ENCODE peak calls at places on chromosomes 7 and 10, in nine cellular contexts. V is right lobe of liver; S is ovary; U is thoracic aorta; C is astrocyte; B is uterus; P is HL-60; I is CD4-positive, CD25-positive, alpha-beta regulatory T cell; O is upper lobe of right lung. T is an unnamed sample.

GRCh38 chr10:60717852-60718251 is 60.4 kb upstream of the CDK1 start:
- DNase-seq in V (no peak), B (no peak), P (no peak), O (no peak), U (no peak), C (no peak), S (no peak), I (no peak), T (no peak)

GRCh38 chr7:149569025-149569725 is 71.6 kb upstream of the ZNF746 start:
- DNase-seq in B (no peak), V (no peak), S (no peak), O (no peak), P (no peak), C (peak), U (no peak), I (no peak), T (no peak)

GRCh38 chr7:43463401-43463980 is 119.4 kb upstream of the STK17A start:
- DNase-seq in I (no peak), C (no peak), P (no peak), B (no peak), V (no peak), S (no peak), O (no peak), U (no peak), T (no peak)

GRCh38 chr7:42883950-42884349 is 27.9 kb downstream of the C7orf25 start:
- DNase-seq in B (no peak), V (no peak), O (peak), I (no peak), S (no peak), C (peak), U (no peak), P (peak), T (no peak)

GRCh38 chr10:31483546-31483945 is 164.5 kb downstream of the ZEB1 start:
- DNase-seq in B (no peak), O (no peak), I (no peak), P (no peak), C (no peak), S (no peak), U (no peak), V (no peak), T (no peak)

GRCh38 chr10:35433851-35434426 is 97.6 kb downstream of the CCNY start:
- DNase-seq in P (no peak), S (no peak), C (peak), I (no peak), O (no peak), U (no peak), B (no peak), V (no peak), T (no peak)

GRCh38 chr10:95295031-95295755 is 4.4 kb upstream of the PDLIM1 start:
- DNase-seq in I (peak), U (no peak), B (no peak), V (peak), P (peak), O (peak), C (peak), S (no peak), T (no peak)

GRCh38 chr10:31031205-31031665 is 430 bp downstream of the ZNF438 start:
- DNase-seq in O (no peak), U (no peak), B (no peak), P (no peak), S (no peak), V (no peak), I (no peak), C (no peak), T (no peak)

GRCh38 chr7:75575488-75576112 is 83.5 kb downstream of the SPDYE5 start:
- DNase-seq in I (no peak), U (no peak), C (no peak), B (no peak), P (no peak), O (no peak), S (no peak), V (no peak), T (no peak)

GRCh38 chr7:36746347-36746746 is 22.1 kb upstream of the AOAH start:
- DNase-seq in O (no peak), V (peak), C (peak), B (no peak), P (peak), S (no peak), I (no peak), U (no peak), T (no peak)

GRCh38 chr7:99369767-99370353 is 4.7 kb upstream of the ARPC1B start:
- DNase-seq in B (no peak), I (no peak), U (no peak), C (peak), O (no peak), P (no peak), S (no peak), V (no peak), T (no peak)

GRCh38 chr10:132974886-132975881 is 32.8 kb upstream of the CFAP46 start:
- DNase-seq in P (no peak), C (peak), S (no peak), O (peak), V (peak), U (no peak), B (no peak), I (no peak), T (no peak)

DNA sequence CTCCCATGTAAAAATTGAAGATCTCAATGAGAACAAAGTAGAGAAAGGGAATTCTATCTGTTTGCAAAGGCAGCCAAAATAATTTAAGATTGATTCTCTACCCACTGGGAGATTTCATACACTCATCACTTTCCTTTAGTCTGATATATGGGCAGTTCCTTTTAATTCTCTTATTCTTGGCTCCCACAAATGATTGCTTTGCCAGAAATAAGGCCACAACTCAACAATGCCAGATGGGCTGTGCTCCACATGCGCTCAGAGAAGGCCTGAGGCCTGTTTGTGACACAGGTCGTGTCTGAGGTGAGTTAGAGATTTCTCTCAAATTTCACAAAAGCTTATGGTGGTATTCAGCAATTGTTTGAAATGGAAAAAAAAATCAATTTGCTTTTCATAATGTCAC is 501.9 kb upstream of the SEMA3D start:
- DNase-seq in U (no peak), B (no peak), P (no peak), S (no peak), C (peak), V (no peak), O (no peak), I (no peak), T (no peak)
- H3K27ac ChIP-seq in U (no peak), B (no peak), P (no peak), S (no peak), C (no peak), V (no peak), O (no peak), I (no peak), T (no peak)

GRCh38 chr10:102799691-102800435 is 37.4 kb downstream of the CYP17A1 start:
- DNase-seq in B (peak), V (peak), S (no peak), P (no peak), C (peak), I (no peak), U (no peak), O (no peak), T (no peak)

GRCh38 chr10:102801496-102801895 is 35.7 kb downstream of the CYP17A1 start:
- DNase-seq in U (no peak), V (no peak), S (no peak), P (no peak), C (no peak), O (no peak), B (no peak), I (no peak), T (no peak)

GRCh38 chr10:102800601-102801335 is 36.4 kb downstream of the CYP17A1 start:
- DNase-seq in U (no peak), B (peak), I (no peak), V (no peak), S (no peak), O (no peak), P (no peak), C (no peak), T (no peak)

GRCh38 chr10:102802920-102803534 is 34.2 kb downstream of the CYP17A1 start:
- DNase-seq in S (peak), I (no peak), U (no peak), P (no peak), V (no peak), O (no peak), C (peak), B (peak), T (peak)

DNA sequence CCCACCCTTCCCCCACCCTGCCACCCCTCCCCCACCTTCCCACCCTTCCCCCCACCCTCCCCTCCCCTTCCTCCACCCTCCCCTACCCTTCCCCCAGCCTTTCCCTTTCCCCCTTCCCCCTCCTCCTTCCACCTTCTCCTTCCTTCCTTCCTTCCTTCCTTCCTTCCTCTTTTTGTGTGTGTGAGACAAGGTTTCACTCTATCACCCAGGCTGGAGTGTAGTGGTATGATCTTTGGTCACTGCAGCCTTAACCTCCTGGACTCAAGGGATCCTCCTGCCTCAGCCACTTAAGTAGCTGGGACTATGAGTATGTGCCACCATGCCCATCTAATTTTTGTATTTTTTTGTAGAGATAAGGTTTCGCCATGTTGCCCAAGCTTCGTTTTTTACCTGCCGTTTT is 35.2 kb downstream of the CYP17A1 start:
- DNase-seq in C (no peak), I (no peak), U (no peak), B (no peak), P (peak), V (no peak), S (no peak), O (no peak), T (no peak)
- H3K27ac ChIP-seq in C (peak), I (no peak), U (peak), B (peak), P (no peak), V (no peak), S (no peak), O (no peak), T (peak)

GRCh38 chr7:134645935-134646334 is 718 bp upstream of the BPGM start:
- DNase-seq in V (no peak), U (no peak), B (no peak), O (no peak), C (peak), I (no peak), S (peak), P (no peak), T (no peak)

GRCh38 chr7:134648456-134648855 is 1.8 kb downstream of the BPGM start:
- DNase-seq in V (no peak), S (no peak), O (no peak), B (no peak), U (no peak), P (no peak), I (no peak), C (no peak), T (no peak)

GRCh38 chr7:134646425-134647305 is at the start of gene BPGM:
- DNase-seq in P (peak), C (peak), S (peak), O (peak), B (peak), V (peak), U (peak), I (peak), T (peak)

GRCh38 chr7:134651991-134652390 is 5.3 kb downstream of the BPGM start:
- DNase-seq in U (no peak), I (no peak), S (no peak), V (no peak), O (no peak), P (no peak), C (no peak), B (no peak), T (no peak)

DNA sequence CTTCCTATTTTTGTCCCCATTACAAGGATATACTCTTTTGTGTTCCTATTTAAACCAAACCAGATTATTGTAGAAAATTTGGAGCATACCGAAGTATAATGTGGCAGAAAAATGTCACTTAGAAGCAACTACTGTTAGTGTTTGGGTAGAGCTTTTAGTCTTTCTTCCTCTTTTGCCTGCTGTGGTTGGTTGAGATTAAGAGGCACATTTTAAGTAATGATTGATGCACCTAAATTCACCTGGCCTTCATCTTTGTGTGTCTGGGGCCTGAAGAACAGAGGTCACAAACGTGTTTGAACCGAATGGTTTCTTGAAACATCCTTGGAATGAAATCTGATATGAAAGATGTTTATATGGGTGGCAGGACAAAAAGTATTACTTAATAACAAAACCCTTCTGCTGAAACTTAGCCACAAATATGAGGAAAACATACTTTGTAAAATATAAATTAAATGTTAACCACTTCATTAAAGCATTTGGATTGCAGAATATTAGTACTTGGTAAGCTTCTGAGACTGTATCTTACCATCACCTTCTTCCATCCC is 2.6 kb downstream of the BPGM start:
- DNase-seq in V (no peak), S (no peak), C (no peak), P (no peak), I (no peak), U (no peak), B (no peak), O (no peak), T (no peak)
- H3K27ac ChIP-seq in V (no peak), S (no peak), C (no peak), P (no peak), I (no peak), U (no peak), B (no peak), O (no peak), T (no peak)

GRCh38 chr7:134949171-134949570 is 37.1 kb upstream of the AGBL3 start:
- DNase-seq in V (no peak), B (no peak), S (no peak), U (no peak), I (no peak), C (no peak), P (no peak), O (no peak), T (no peak)

GRCh38 chr7:134948736-134949135 is 37.6 kb upstream of the AGBL3 start:
- DNase-seq in O (no peak), B (no peak), S (no peak), I (no peak), P (no peak), V (no peak), U (no peak), C (no peak), T (no peak)

GRCh38 chr7:134947831-134948230 is 38.5 kb upstream of the AGBL3 start:
- DNase-seq in O (no peak), S (no peak), C (no peak), U (no peak), P (no peak), V (no peak), I (no peak), B (no peak), T (no peak)

GRCh38 chr7:134947329-134947728 is 39.0 kb upstream of the AGBL3 start:
- DNase-seq in V (no peak), O (peak), S (no peak), P (no peak), B (no peak), U (no peak), C (no peak), I (no peak), T (no peak)

GRCh38 chr7:134948246-134948645 is 38.1 kb upstream of the AGBL3 start:
- DNase-seq in O (no peak), P (no peak), V (no peak), U (no peak), C (no peak), I (no peak), S (no peak), B (no peak), T (no peak)
- H3K27ac ChIP-seq in O (no peak), P (no peak), V (no peak), U (no peak), C (no peak), I (no peak), S (no peak), B (no peak), T (no peak)

GRCh38 chr7:22851140-22851539 is 28.5 kb upstream of the TOMM7 start:
- DNase-seq in B (no peak), V (no peak), P (no peak), C (no peak), S (no peak), I (no peak), U (no peak), O (no peak), T (no peak)

GRCh38 chr7:22846961-22847360 is 24.3 kb upstream of the TOMM7 start:
- DNase-seq in C (no peak), O (no peak), I (no peak), P (no peak), V (no peak), S (no peak), B (no peak), U (no peak), T (no peak)

GRCh38 chr7:22849158-22849557 is 26.5 kb upstream of the TOMM7 start:
- DNase-seq in O (no peak), V (no peak), U (no peak), B (no peak), C (no peak), P (no peak), S (no peak), I (no peak), T (no peak)

GRCh38 chr7:22853138-22853537 is 30.5 kb upstream of the TOMM7 start:
- DNase-seq in P (no peak), C (no peak), S (no peak), V (no peak), O (no peak), U (no peak), B (no peak), I (no peak), T (no peak)

GRCh38 chr7:22849662-22850061 is 27.0 kb upstream of the TOMM7 start:
- DNase-seq in C (no peak), P (no peak), O (no peak), B (no peak), U (no peak), I (no peak), S (no peak), V (no peak), T (no peak)
- H3K27ac ChIP-seq in C (no peak), P (no peak), O (no peak), B (no peak), U (no peak), I (no peak), S (no peak), V (no peak), T (no peak)

DNA sequence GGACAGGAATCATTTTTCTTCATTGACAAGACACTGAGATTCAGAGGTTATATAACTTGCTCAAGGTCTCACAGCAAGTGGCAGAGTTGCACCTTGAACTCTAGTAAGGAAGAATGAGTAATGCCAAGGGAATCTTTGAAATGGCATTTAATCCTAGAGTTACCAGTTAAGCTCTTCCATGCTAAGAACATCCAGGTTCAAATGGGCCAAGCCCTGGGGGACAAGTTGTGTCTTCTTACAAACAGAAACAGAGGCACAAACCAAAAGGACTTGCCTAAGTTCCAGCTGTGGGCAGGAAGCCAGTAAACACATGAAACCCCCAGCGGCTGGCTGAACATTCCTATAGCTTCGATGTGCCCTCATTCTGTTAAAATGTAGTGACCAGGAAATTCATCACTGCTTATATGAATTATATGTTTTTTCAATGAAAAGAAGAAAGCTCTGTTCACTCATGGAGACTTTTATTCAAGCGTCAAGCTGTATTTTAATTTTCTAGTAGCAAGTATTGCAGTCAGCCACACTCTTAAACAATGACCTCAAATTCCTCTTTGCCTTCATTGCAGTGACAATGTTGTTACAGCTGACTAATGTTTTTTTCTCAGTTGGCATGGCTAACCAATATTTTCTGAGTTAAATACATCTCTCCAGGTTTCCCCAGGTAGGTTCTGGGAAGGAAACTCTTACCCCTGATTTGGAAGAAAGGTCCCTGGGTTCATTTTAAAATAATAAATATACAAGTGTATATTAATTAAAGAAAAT is 241.4 kb downstream of the WDR11 start:
- DNase-seq in I (no peak), O (no peak), S (no peak), V (no peak), B (no peak), P (no peak), U (no peak), C (no peak), T (no peak)
- H3K27ac ChIP-seq in I (no peak), O (peak), S (no peak), V (no peak), B (no peak), P (no peak), U (no peak), C (peak), T (no peak)

DNA sequence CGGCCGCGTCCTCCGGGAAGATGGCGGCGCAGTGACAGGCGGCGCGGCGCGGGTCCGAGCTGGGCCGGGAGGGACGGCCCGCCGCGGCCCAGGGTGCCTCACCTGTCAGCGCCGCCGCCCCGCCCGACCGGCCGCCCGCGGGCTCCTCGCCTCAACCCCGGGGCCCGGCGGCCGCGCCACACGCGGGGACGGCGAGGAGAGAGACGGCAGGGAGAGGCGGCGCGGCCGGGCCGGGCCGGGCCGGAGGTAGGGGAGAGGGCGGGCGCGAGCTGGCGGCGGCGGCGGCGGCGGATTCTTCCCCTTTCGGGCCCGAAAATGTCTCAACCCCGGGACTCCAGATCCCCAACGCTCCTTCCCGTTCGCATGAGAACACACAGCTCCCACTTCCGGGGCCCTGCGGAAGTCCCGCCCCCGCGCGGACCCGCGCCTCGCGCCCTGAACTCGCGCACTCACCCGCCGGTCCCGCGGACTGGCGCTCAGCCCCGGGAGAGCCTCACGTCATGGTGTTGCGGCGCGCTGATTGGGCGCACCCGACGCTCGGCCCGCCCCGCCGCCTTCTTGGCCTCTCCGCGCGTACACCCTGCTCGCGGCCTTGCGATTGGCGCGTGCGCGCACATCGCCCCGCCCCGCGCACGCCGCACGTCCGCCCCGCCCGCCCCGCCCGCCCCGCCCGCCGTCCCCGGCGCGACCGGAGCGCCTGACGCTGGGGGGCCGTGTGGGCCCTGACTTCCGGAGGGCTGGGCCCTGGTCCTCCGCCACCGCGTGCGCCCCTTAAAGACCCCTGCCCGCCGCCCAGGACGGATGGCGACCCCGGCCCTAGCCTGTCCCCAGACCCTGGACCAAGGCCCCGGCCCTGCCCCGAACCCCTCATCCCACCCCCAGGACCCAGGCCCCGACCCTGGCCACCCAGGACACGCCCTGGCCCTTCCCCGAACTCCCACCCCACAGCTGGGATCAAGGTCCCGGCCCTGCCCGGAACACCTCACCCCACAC is at the start of gene LARP4B:
- DNase-seq in P (peak), S (peak), B (peak), U (peak), O (peak), C (peak), V (peak), I (peak), T (peak)
- H3K27ac ChIP-seq in P (peak), S (peak), B (peak), U (peak), O (peak), C (peak), V (peak), I (peak), T (peak)

T was measured in coronary artery.